ENCODE peak calls at places on chromosomes 6 and 20, in five cellular contexts. R is A549, E is K562, P is GM12878, A is H1. I is an unnamed sample.

GRCh38 chr6:111157412-111157811 is 70.1 kb downstream of the SLC16A10 start:
- DNase-seq in P (no peak), A (no peak), R (no peak), E (no peak), I (no peak)

GRCh38 chr6:137233561-137234504 is 14.6 kb upstream of the IFNGR1 start:
- DNase-seq in E (peak; percentile 21), R (peak; percentile 83), A (no peak), P (no peak), I (peak; percentile 58)

GRCh38 chr6:161100072-161100471 is 108.5 kb downstream of the MAP3K4 start:
- DNase-seq in E (no peak), P (no peak), R (no peak), A (no peak), I (no peak)

GRCh38 chr6:40391851-40392595 is 195.1 kb downstream of the LRFN2 start:
- DNase-seq in P (no peak), E (no peak), R (no peak), A (no peak), I (no peak)

GRCh38 chr6:91487729-91488392 is 901.0 kb upstream of the MAP3K7 start:
- DNase-seq in R (no peak), A (no peak), P (no peak), E (no peak), I (no peak)

GRCh38 chr20:59121714-59122376 is 41.8 kb upstream of the ZNF831 start:
- DNase-seq in A (no peak), R (no peak), E (no peak), P (no peak), I (no peak)

GRCh38 chr6:854405-855073 is 161.6 kb upstream of the EXOC2 start:
- DNase-seq in E (no peak), P (no peak), R (no peak), A (no peak), I (no peak)

GRCh38 chr6:1614448-1614766 is 4.7 kb downstream of the FOXC1 start:
- DNase-seq in R (no peak), A (no peak), E (no peak), P (no peak), I (no peak)

GRCh38 chr6:20092071-20092566 is 120.2 kb downstream of the MBOAT1 start:
- DNase-seq in R (peak; percentile 56), P (peak; percentile 17), E (peak; percentile 48), A (no peak), I (peak; percentile 57)

GRCh38 chr20:17624551-17625245 is 54.8 kb downstream of the DSTN start:
- DNase-seq in A (no peak), P (no peak), R (no peak), E (no peak), I (no peak)
- TF ChIP-seq HDAC2 in A (no peak), P (no peak), R (no peak), E (no peak), I (no peak)

GRCh38 chr20:31827059-31827458 is 7.9 kb downstream of the MYLK2 start:
- DNase-seq in A (no peak), P (no peak), R (no peak), E (no peak), I (no peak)
- H3K4me1 ChIP-seq in A (peaks cover 6% of the 10 kb centered on the region), P (no peaks in the 10 kb centered on the region), R (peaks cover 22% of the 10 kb centered on the region), E (no peaks in the 10 kb centered on the region), I (peaks cover 7% of the 10 kb centered on the region)

GRCh38 chr20:14916360-14916759 is 578.9 kb upstream of the FLRT3 start:
- DNase-seq in P (no peak), R (no peak), A (no peak), E (no peak), I (no peak)
- TF ChIP-seq HDAC2 in P (no peak), R (no peak), A (no peak), E (no peak), I (no peak)

GRCh38 chr6:33620584-33621395 is at the start of gene ITPR3:
- DNase-seq in E (peak; percentile 96), R (peak; percentile 66), A (no peak), P (peak; percentile 28), I (no peak)
- H3K4me1 ChIP-seq in E (peaks cover 17% of the 10 kb centered on the region), R (peaks cover 30% of the 10 kb centered on the region), A (peaks cover 8% of the 10 kb centered on the region), P (peaks cover 14% of the 10 kb centered on the region), I (peaks cover 52% of the 10 kb centered on the region)

GRCh38 chr6:7441048-7441775 is 51.6 kb downstream of the RIOK1 start:
- DNase-seq in E (no peak), R (no peak), A (no peak), P (no peak), I (no peak)

GRCh38 chr6:7442467-7442866 is 52.9 kb downstream of the RIOK1 start:
- DNase-seq in A (no peak), P (no peak), E (no peak), R (no peak), I (no peak)

GRCh38 chr6:7438011-7438410 is 48.4 kb downstream of the RIOK1 start:
- DNase-seq in E (no peak), R (no peak), A (no peak), P (no peak), I (no peak)

GRCh38 chr6:7439243-7439642 is 49.6 kb downstream of the RIOK1 start:
- DNase-seq in R (no peak), P (no peak), E (no peak), A (no peak), I (no peak)

DNA sequence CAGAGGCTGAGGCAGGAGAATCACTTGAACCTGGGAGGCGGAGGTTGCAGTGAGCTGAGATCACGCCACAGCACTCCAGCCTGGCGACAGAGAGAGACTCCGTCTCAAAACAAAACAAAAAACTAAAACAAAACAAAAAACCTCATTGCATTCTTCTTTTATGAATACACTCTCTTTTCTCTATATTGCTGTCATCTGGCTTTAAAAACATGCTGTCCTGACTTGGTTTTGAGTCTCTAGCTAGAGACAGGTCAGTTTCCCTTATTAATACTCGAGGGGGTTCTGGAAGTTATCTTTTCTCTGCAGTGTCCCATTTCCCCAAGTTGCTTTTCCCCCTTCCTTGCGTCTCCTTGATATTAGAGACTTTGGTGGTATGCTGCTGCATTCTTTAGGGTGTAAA is 50.9 kb downstream of the RIOK1 start:
- DNase-seq in P (no peak), R (no peak), E (no peak), A (no peak), I (no peak)
- TF ChIP-seq HDAC2 in P (no peak), R (no peak), E (no peak), A (no peak), I (no peak)

DNA sequence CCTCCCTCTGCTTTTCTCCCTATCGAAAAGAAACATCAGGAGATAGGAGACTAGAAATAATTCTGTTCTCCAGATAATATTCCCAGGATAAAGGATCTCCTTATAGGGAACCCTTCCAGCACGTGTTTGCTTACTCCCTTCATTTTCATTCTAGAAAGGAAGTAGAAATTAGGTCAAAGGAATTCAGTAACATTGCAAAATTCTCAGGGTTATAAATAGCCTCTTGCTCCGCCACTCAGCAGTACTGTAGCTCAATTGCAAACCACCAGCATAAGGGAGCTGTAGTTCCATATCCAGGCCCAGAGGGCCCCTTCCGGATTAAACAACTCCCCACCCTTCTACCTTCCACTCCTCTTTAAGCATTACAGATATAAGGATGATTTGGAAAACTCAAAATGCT is 6.2 kb downstream of the ELMO2 start:
- DNase-seq in R (no peak), A (no peak), E (no peak), P (no peak), I (no peak)
- H3K4me1 ChIP-seq in R (peaks cover 5% of the 10 kb centered on the region), A (peaks cover 1% of the 10 kb centered on the region), E (peaks cover 26% of the 10 kb centered on the region), P (peaks cover 49% of the 10 kb centered on the region), I (peaks cover 46% of the 10 kb centered on the region)

GRCh38 chr20:24836041-24836533 is 113.0 kb upstream of the CST7 start:
- DNase-seq in R (no peak), P (no peak), A (no peak), E (no peak), I (no peak)

GRCh38 chr20:24836900-24837299 is 112.2 kb upstream of the CST7 start:
- DNase-seq in P (no peak), E (no peak), A (no peak), R (no peak), I (no peak)

GRCh38 chr20:24837721-24838456 is 111.2 kb upstream of the CST7 start:
- DNase-seq in P (no peak), R (no peak), E (no peak), A (no peak), I (no peak)

GRCh38 chr20:24840121-24840713 is 108.9 kb upstream of the CST7 start:
- DNase-seq in E (no peak), P (peak; percentile 37), R (no peak), A (no peak), I (no peak)

GRCh38 chr20:24838551-24839530 is 110.2 kb upstream of the CST7 start:
- DNase-seq in R (no peak), E (no peak), P (peak; percentile 52), A (no peak), I (no peak)
- TF ChIP-seq HDAC2 in R (no peak), E (no peak), P (no peak), A (no peak), I (no peak)

GRCh38 chr6:3408665-3409064 is 48.2 kb downstream of the SLC22A23 start:
- DNase-seq in E (no peak), A (no peak), P (no peak), R (no peak), I (no peak)

GRCh38 chr6:3409699-3410384 is 47.0 kb downstream of the SLC22A23 start:
- DNase-seq in P (no peak), E (peak; percentile 67), R (no peak), A (no peak), I (peak; percentile 99)

GRCh38 chr6:3411967-3412778 is 44.7 kb downstream of the SLC22A23 start:
- DNase-seq in E (no peak), R (no peak), P (no peak), A (no peak), I (peak; percentile 84)

GRCh38 chr6:3412779-3413500 is 43.9 kb downstream of the SLC22A23 start:
- DNase-seq in A (no peak), E (no peak), P (no peak), R (no peak), I (peak; percentile 54)

DNA sequence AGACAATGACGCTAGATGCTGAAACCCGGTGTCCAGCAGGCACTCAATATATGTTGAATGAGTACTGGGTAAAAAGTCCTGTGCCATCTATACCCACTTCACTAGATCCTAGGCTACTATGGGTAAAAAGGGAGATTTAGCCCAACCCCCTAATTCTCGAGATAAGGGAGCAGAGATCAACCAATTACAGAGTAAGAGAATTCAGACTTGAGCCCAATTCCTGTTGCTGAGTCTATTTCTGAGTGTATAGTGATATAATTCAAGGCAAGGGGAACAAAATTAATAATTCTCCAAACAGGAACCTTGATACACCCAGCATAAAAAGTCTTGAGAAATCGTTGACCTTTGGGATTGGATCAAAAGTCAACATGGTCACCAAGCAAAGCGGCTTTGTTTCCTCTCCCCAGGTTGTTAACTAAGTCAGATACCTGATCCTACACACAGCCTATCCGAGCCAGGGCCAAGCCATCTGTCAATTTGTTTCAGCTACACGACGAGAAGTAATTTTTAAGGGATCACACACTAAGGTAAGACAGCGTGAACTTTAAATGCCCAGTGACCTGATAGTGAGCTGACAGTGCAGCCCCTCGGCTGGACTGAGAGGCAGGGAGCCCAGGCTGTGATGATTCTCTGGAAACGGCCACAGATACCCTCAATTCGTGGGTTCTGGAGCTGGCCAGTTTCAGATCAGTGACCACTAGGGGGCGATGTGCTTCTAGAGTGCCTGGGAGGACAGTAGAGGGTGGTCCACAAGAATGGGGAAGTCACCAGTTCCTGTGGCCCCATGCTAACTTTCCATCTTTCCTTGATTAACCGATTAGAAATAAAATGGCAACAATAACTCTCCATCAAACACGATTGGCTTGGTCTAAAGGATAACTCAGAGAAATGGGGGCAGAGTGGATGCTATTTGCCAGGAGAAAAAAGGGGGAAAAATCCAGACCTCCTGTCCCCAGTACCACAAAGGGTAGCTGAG is 46.2 kb downstream of the SLC22A23 start:
- DNase-seq in R (peak; percentile 58), E (peak; percentile 78), P (no peak), A (no peak), I (peak; percentile 95)
- H3K4me1 ChIP-seq in R (peaks cover 48% of the 10 kb centered on the region), E (peaks cover 60% of the 10 kb centered on the region), P (peaks cover 9% of the 10 kb centered on the region), A (no peaks in the 10 kb centered on the region), I (peaks cover 100% of the 10 kb centered on the region)